ENCODE peak calls at places on chromosome 14, in four cellular contexts. L is transverse colon, D is OCI-LY7, G is colonic mucosa. W is an unnamed sample.

GRCh38 chr14:77649326-77649725 is 32.9 kb upstream of the SPTLC2 start:
- DNase-seq in L (no peak), D (no peak), G (no peak), W (no peak)

GRCh38 chr14:53716521-53716920 is 240.1 kb downstream of the BMP4 start:
- DNase-seq in L (no peak), D (no peak), G (no peak), W (no peak)

GRCh38 chr14:75334191-75335051 is 55.8 kb downstream of the FOS start:
- DNase-seq in L (peak; percentile 53), D (no peak), G (no peak), W (peak; percentile 83)

GRCh38 chr14:67319142-67319541 is 40.5 kb downstream of the ATP6V1D start:
- DNase-seq in L (no peak), D (no peak), G (no peak), W (no peak)

GRCh38 chr14:88352299-88353097 is 29.4 kb upstream of the KCNK10 start:
- DNase-seq in L (no peak), D (no peak), G (no peak), W (no peak)

GRCh38 chr14:95523818-95524448 is 7.5 kb upstream of the SYNE3 start:
- DNase-seq in L (peak; percentile 79), D (peak; percentile 31), G (peak; percentile 85), W (no peak)

GRCh38 chr14:97832734-97833133 is 1035.6 kb downstream of the VRK1 start:
- DNase-seq in L (no peak), D (no peak), G (no peak), W (no peak)

GRCh38 chr14:22476005-22476751 is 112.8 kb downstream of the DAD1 start:
- DNase-seq in L (no peak), D (peak; percentile 72), G (no peak), W (no peak)

GRCh38 chr14:38357557-38357956 is 101.7 kb upstream of the CLEC14A start:
- DNase-seq in L (no peak), D (no peak), G (no peak), W (no peak)

GRCh38 chr14:55798400-55798799 is 218.4 kb downstream of the KTN1 start:
- DNase-seq in L (no peak), D (no peak), G (no peak), W (no peak)

GRCh38 chr14:104555621-104556255 is 23.8 kb upstream of the C14orf180 start:
- DNase-seq in L (no peak), D (no peak), G (no peak), W (no peak)

GRCh38 chr14:54809767-54810166 is 92.9 kb downstream of the GCH1 start:
- DNase-seq in L (no peak), D (no peak), G (no peak), W (peak; percentile 55)

GRCh38 chr14:80621701-80622100 is 319.8 kb downstream of the CEP128 start:
- DNase-seq in L (no peak), D (no peak), G (no peak), W (peak; percentile 0)

GRCh38 chr14:52948039-52948438 is 2.8 kb downstream of the FERMT2 start:
- DNase-seq in L (no peak), D (no peak), G (no peak), W (no peak)

GRCh38 chr14:35429951-35430350 is 25.4 kb upstream of the NFKBIA start:
- DNase-seq in L (no peak), D (no peak), G (no peak), W (no peak)

GRCh38 chr14:85534914-85535313 is 5.0 kb downstream of the FLRT2 start:
- DNase-seq in L (no peak), D (no peak), G (no peak), W (no peak)

GRCh38 chr14:55807536-55807935 is 227.5 kb downstream of the KTN1 start:
- DNase-seq in L (no peak), D (no peak), G (no peak), W (peak; percentile 7)

GRCh38 chr14:104547310-104547997 is 32.1 kb upstream of the C14orf180 start:
- DNase-seq in L (no peak), D (no peak), G (no peak), W (no peak)

GRCh38 chr14:37036669-37037341 is 135.6 kb downstream of the SLC25A21 start:
- DNase-seq in L (no peak), D (no peak), G (no peak), W (peak; percentile 21)

GRCh38 chr14:33793711-33794110 is 157.2 kb downstream of the EGLN3 start:
- DNase-seq in L (no peak), D (no peak), G (no peak), W (no peak)

GRCh38 chr14:33794791-33795300 is 156.0 kb downstream of the EGLN3 start:
- DNase-seq in L (no peak), D (no peak), G (no peak), W (no peak)

GRCh38 chr14:33790996-33791395 is 159.9 kb downstream of the EGLN3 start:
- DNase-seq in L (no peak), D (no peak), G (no peak), W (peak; percentile 17)

GRCh38 chr14:33791971-33792370 is 158.9 kb downstream of the EGLN3 start:
- DNase-seq in L (no peak), D (no peak), G (no peak), W (peak; percentile 54)

DNA sequence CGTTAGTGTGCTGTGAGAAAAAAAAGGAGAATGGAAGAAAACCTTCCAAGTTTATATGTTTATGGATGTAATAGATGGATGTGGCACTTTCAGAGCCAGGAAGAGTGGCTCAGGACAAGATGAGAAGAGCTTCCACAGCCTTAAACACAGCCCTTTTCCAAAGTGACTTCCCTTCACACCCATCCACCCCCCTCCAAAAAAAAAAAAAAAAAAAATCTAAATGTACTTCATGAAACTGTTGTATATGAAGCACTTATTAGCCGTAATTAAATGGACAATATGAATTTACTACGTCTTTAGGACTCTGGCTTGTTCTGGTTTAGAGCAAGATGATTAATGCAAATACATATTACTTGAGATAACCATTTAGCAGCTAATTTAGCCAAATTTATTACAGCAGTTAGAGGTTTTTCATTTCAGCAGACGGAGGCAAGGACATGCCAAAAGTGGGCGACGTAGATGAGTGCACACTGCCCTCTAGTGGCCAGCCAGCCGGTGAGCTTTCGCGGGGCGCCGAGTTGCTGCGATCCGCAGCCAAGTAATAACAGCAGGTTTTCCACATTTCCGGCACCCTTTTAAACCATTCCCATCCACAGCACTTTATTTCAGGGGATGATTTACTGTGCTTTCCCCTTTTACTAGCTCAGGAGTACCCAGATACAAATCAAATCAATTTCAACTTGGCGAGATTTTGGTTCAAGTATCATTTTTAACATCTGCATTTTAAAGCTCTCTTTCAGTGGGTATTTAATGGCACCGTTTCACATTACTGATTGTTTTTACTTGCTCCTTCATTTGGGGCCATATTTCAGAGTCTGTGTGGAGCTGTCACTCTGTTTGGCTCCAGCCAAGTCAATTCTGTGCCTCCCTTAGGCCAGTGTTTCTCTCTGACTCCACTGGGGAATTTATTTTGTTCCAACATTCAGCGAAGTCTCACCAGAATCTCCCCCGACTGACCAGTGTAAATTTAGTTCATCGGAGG is 158.2 kb downstream of the EGLN3 start:
- DNase-seq in L (peak; percentile 83), D (peak; percentile 58), G (peak; percentile 76), W (peak; percentile 76)
- H3K4me3 ChIP-seq in L (no peak overlapping the region), D (no peak overlapping the region), G (no peak overlapping the region), W (no peak overlapping the region)

GRCh38 chr14:93772263-93772662 is 16.0 kb downstream of the PRIMA1 start:
- DNase-seq in L (no peak), D (no peak), G (no peak), W (no peak)

GRCh38 chr14:93775158-93775557 is 13.1 kb downstream of the PRIMA1 start:
- DNase-seq in L (no peak), D (no peak), G (no peak), W (no peak)

GRCh38 chr14:93778453-93778852 is 9.8 kb downstream of the PRIMA1 start:
- DNase-seq in L (no peak), D (no peak), G (no peak), W (no peak)

GRCh38 chr14:93778856-93779629 is 9.2 kb downstream of the PRIMA1 start:
- DNase-seq in L (no peak), D (no peak), G (no peak), W (no peak)

GRCh38 chr14:93775744-93776143 is 12.5 kb downstream of the PRIMA1 start:
- DNase-seq in L (no peak), D (no peak), G (no peak), W (no peak)
- TF ChIP-seq CTCF in L (no peak), D (no peak), G (no peak), W (no peak)

GRCh38 chr14:68952544-68953535 is 26.3 kb downstream of the ACTN1 start:
- DNase-seq in L (no peak), D (no peak), G (no peak), W (peak; percentile 25)

GRCh38 chr14:68951800-68952540 is 27.1 kb downstream of the ACTN1 start:
- DNase-seq in L (no peak), D (no peak), G (no peak), W (no peak)

GRCh38 chr14:68950111-68950510 is 29.0 kb downstream of the ACTN1 start:
- DNase-seq in L (no peak), D (no peak), G (no peak), W (no peak)

GRCh38 chr14:68949236-68949965 is 29.7 kb downstream of the ACTN1 start:
- DNase-seq in L (no peak), D (no peak), G (no peak), W (no peak)

DNA sequence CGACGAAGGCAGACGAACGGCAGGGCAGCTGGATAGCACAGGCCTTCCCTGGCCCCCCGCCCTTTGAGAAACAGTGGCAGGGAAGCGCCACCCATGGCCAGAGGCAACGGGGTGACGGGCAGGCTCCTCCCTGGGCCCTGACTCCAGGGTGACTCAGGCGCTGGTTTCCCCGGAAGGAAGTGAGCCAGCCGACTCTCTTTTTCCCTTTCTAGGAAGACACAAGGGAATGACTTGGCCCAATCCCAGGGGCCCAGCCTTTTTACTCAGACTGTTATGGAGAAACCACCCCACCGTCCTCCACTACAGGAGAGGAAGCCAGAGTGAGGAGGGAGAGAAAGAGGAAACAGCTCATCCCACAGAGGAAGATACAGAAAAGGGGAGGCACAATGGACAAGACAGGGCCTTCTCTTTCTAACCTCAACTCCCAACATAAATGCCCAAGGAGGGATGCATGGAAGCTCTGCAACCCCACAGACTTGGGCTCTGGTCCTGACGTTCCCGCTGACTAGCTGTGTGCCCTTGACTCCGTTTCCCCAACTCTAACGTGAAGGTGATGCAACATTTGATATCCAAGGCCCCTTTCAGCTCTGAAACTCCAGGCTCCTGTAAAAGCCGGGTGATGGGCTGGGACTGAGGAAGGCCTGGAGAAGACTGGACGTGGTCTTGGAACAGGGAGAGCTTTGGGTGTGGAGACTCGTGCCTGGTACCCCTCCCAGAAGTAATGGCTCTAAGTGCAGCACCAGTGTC is 27.9 kb downstream of the ACTN1 start:
- DNase-seq in L (peak; percentile 86), D (no peak), G (peak; percentile 85), W (no peak)
- H3K4me3 ChIP-seq in L (no peak overlapping the region), D (no peak overlapping the region), G (no peak overlapping the region), W (no peak overlapping the region)

GRCh38 chr14:25381498-25381897 is 331.6 kb upstream of the STXBP6 start:
- DNase-seq in L (no peak), D (peak; percentile 5), G (no peak), W (no peak)
- TF ChIP-seq CTCF in L (no peak), D (peak; percentile 70), G (no peak), W (no peak)

DNA sequence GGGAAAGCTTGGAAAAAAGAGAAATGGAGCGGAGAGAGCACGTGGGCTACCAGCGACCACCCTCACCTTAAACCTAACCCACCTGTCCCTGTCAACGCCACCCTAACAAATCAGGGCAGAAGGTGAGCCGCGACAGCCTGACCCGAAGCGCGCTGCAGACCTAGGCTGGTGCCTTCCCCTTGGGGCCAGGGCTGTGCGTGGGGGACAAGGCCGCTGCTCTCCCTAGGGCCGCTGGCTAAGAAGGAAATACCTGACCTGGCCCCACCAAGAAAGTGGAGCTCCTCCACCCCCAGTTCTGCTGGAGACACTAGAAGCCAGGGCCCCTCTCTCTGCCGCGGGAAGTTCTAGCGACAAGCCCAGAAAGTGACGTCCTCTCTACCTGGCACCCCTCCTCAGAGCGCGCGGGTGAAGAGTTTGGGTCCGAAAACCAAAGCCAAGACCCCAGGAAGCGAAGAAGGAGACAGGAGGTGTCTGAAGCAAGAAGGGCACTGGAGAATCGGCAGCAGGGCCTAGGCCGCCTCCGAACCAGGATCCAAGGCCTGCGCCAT is 7.5 kb downstream of the SIX1 start:
- DNase-seq in L (no peak), D (no peak), G (no peak), W (no peak)
- H3K4me3 ChIP-seq in L (no peak overlapping the region), D (no peak overlapping the region), G (no peak overlapping the region), W (no peak overlapping the region)